ENCODE peak calls at places on chromosomes 6 and 20, in four cellular contexts. G is A549, L is fibroblast of the aortic adventitia, E is cardiac muscle cell. V is an unnamed sample.

GRCh38 chr6:85443720-85444119 is 6.2 kb upstream of the NT5E start:
- DNase-seq in G (no peak), L (no peak), E (no peak), V (no peak)

GRCh38 chr20:24138126-24138857 is 149.7 kb upstream of the GGTLC1 start:
- DNase-seq in G (no peak), L (no peak), E (no peak), V (no peak)

GRCh38 chr6:14396826-14397517 is 279.4 kb downstream of the CD83 start:
- DNase-seq in G (no peak), L (peak; percentile 27), E (peak; percentile 15), V (no peak)

GRCh38 chr20:14860410-14860814 is 523.0 kb upstream of the FLRT3 start:
- DNase-seq in G (peak; percentile 28), L (no peak), E (no peak), V (no peak)

GRCh38 chr6:41469951-41470340 is 76.2 kb upstream of the FOXP4 start:
- DNase-seq in G (no peak), L (no peak), E (peak; percentile 50), V (no peak)

GRCh38 chr6:139378226-139378625 is 3.8 kb upstream of the CITED2 start:
- DNase-seq in G (no peak), L (no peak), E (no peak), V (no peak)

GRCh38 chr20:43665466-43666176 is 1.3 kb upstream of the MYBL2 start:
- DNase-seq in G (no peak), L (no peak), E (no peak), V (no peak)

GRCh38 chr6:159720708-159721107 is 6.6 kb upstream of the WTAP start:
- DNase-seq in G (peak; percentile 46), L (peak; percentile 51), E (peak; percentile 34), V (peak; percentile 39)

GRCh38 chr6:96394727-96395126 is 126.9 kb upstream of the UFL1 start:
- DNase-seq in G (no peak), L (no peak), E (no peak), V (no peak)

GRCh38 chr6:57313711-57314471 is 3.5 kb upstream of the PRIM2 start:
- DNase-seq in G (peak; percentile 38), L (peak; percentile 99), E (peak; percentile 94), V (peak; percentile 88)

GRCh38 chr6:658244-658643 is 1.3 kb upstream of the HUS1B start:
- DNase-seq in G (no peak), L (peak; percentile 93), E (peak; percentile 90), V (no peak)

GRCh38 chr6:157759028-157759427 is 64.0 kb upstream of the SNX9 start:
- DNase-seq in G (no peak), L (no peak), E (no peak), V (no peak)

GRCh38 chr6:168122521-168122920 is 43.5 kb upstream of the FRMD1 start:
- DNase-seq in G (no peak), L (no peak), E (no peak), V (no peak)

GRCh38 chr20:20366896-20367680 is 816 bp upstream of the INSM1 start:
- DNase-seq in G (no peak), L (no peak), E (no peak), V (no peak)

GRCh38 chr6:163706688-163707087 is 292.2 kb downstream of the QKI start:
- DNase-seq in G (no peak), L (no peak), E (no peak), V (no peak)